ENCODE peak calls at places on chromosomes 13 and 19, in six cellular contexts. One of them, this sample, is unnamed.

GRCh38 chr13:94640676-94641075 is 39.0 kb downstream of the GPR180 start:
- DNase-seq in A549: no peak
- DNase-seq in NB4: no peak
- DNase-seq in K562: no peak
- DNase-seq in HepG2: no peak
- DNase-seq in GM12878: no peak
- DNase-seq in this sample: peak

GRCh38 chr19:8192227-8192820 is 16.8 kb upstream of the CERS4 start:
- DNase-seq in A549: no peak
- DNase-seq in NB4: no peak
- DNase-seq in K562: no peak
- DNase-seq in HepG2: no peak
- DNase-seq in GM12878: no peak
- DNase-seq in this sample: no peak

GRCh38 chr19:47411101-47411500 is 8.2 kb downstream of the MEIS3 start:
- DNase-seq in A549: no peak
- DNase-seq in NB4: no peak
- DNase-seq in K562: no peak
- DNase-seq in HepG2: no peak
- DNase-seq in GM12878: no peak
- DNase-seq in this sample: no peak

GRCh38 chr19:15248648-15249559 is 16.7 kb upstream of the EPHX3 start:
- DNase-seq in A549: peak
- DNase-seq in NB4: no peak
- DNase-seq in K562: no peak
- DNase-seq in HepG2: no peak
- DNase-seq in GM12878: no peak
- DNase-seq in this sample: peak

GRCh38 chr19:35388277-35389054 is 17.6 kb downstream of the GPR42 start:
- DNase-seq in A549: no peak
- DNase-seq in NB4: no peak
- DNase-seq in K562: no peak
- DNase-seq in HepG2: peak
- DNase-seq in GM12878: no peak
- DNase-seq in this sample: no peak

GRCh38 chr13:114151565-114152284 is 19.3 kb upstream of the RASA3 start:
- DNase-seq in A549: no peak
- DNase-seq in NB4: peak
- DNase-seq in K562: no peak
- DNase-seq in HepG2: no peak
- DNase-seq in GM12878: no peak
- DNase-seq in this sample: no peak

GRCh38 chr13:30932481-30933333 is at the start of gene TEX26:
- DNase-seq in A549: no peak
- DNase-seq in NB4: no peak
- DNase-seq in K562: no peak
- DNase-seq in HepG2: no peak
- DNase-seq in GM12878: no peak
- DNase-seq in this sample: peak

GRCh38 chr19:13401388-13401787 is 104.9 kb downstream of the CACNA1A start:
- DNase-seq in A549: peak
- DNase-seq in NB4: peak
- DNase-seq in K562: peak
- DNase-seq in HepG2: peak
- DNase-seq in GM12878: no peak
- DNase-seq in this sample: peak

GRCh38 chr13:48783181-48783630 is 129.5 kb downstream of the CYSLTR2 start:
- DNase-seq in A549: peak
- DNase-seq in NB4: peak
- DNase-seq in K562: no peak
- DNase-seq in HepG2: peak
- DNase-seq in GM12878: no peak
- DNase-seq in this sample: peak

GRCh38 chr13:40221460-40222201 is 444.8 kb downstream of the FOXO1 start:
- DNase-seq in A549: no peak
- DNase-seq in NB4: peak
- DNase-seq in K562: no peak
- DNase-seq in HepG2: peak
- DNase-seq in GM12878: no peak
- DNase-seq in this sample: no peak

GRCh38 chr13:98542568-98543379 is 34.1 kb downstream of the STK24 start:
- DNase-seq in A549: no peak
- DNase-seq in NB4: peak
- DNase-seq in K562: no peak
- DNase-seq in HepG2: no peak
- DNase-seq in GM12878: no peak
- DNase-seq in this sample: no peak

GRCh38 chr13:62320129-62320724 is 904.6 kb upstream of the PCDH20 start:
- DNase-seq in A549: peak
- DNase-seq in NB4: peak
- DNase-seq in K562: no peak
- DNase-seq in HepG2: peak
- DNase-seq in GM12878: peak
- DNase-seq in this sample: peak

GRCh38 chr13:40109324-40109958 is 454.0 kb downstream of the COG6 start:
- DNase-seq in A549: peak
- DNase-seq in NB4: peak
- DNase-seq in K562: no peak
- DNase-seq in HepG2: no peak
- DNase-seq in GM12878: no peak
- DNase-seq in this sample: no peak

GRCh38 chr19:2083174-2083854 is 12.8 kb downstream of the MOB3A start:
- DNase-seq in A549: no peak
- DNase-seq in NB4: peak
- DNase-seq in K562: no peak
- DNase-seq in HepG2: no peak
- DNase-seq in GM12878: no peak
- DNase-seq in this sample: no peak

GRCh38 chr19:17209126-17210036 is 5.8 kb upstream of the USE1 start:
- DNase-seq in A549: peak
- DNase-seq in NB4: peak
- DNase-seq in K562: peak
- DNase-seq in HepG2: no peak
- DNase-seq in GM12878: no peak
- DNase-seq in this sample: peak

GRCh38 chr19:18417250-18418033 is 1.8 kb upstream of the SSBP4 start:
- DNase-seq in A549: peak
- DNase-seq in NB4: peak
- DNase-seq in K562: peak
- DNase-seq in HepG2: peak
- DNase-seq in GM12878: no peak
- DNase-seq in this sample: peak

GRCh38 chr19:35141627-35142401 is 1.2 kb upstream of the FXYD7 start:
- DNase-seq in A549: no peak
- DNase-seq in NB4: no peak
- DNase-seq in K562: no peak
- DNase-seq in HepG2: no peak
- DNase-seq in GM12878: no peak
- DNase-seq in this sample: no peak

GRCh38 chr19:8209111-8209964 is at the start of gene CERS4:
- DNase-seq in A549: peak
- DNase-seq in NB4: peak
- DNase-seq in K562: peak
- DNase-seq in HepG2: peak
- DNase-seq in GM12878: no peak
- DNase-seq in this sample: no peak

GRCh38 chr19:538641-539428 is 5.0 kb upstream of the GZMM start:
- DNase-seq in A549: no peak
- DNase-seq in NB4: no peak
- DNase-seq in K562: no peak
- DNase-seq in HepG2: no peak
- DNase-seq in GM12878: no peak
- DNase-seq in this sample: no peak

GRCh38 chr19:16078311-16078758 is 2.0 kb downstream of the TPM4 start:
- DNase-seq in A549: peak
- DNase-seq in NB4: peak
- DNase-seq in K562: no peak
- DNase-seq in HepG2: no peak
- DNase-seq in GM12878: no peak
- DNase-seq in this sample: no peak

GRCh38 chr13:99993660-99994455 is 12.3 kb downstream of the ZIC2 start:
- DNase-seq in A549: no peak
- DNase-seq in NB4: no peak
- DNase-seq in K562: no peak
- DNase-seq in HepG2: no peak
- DNase-seq in GM12878: no peak
- DNase-seq in this sample: no peak

GRCh38 chr19:17848598-17849292 is 963 bp upstream of the JAK3 start:
- DNase-seq in A549: no peak
- DNase-seq in NB4: no peak
- DNase-seq in K562: no peak
- DNase-seq in HepG2: no peak
- DNase-seq in GM12878: no peak
- DNase-seq in this sample: no peak

GRCh38 chr19:47324502-47324901 is 7.5 kb upstream of the C5AR2 start:
- DNase-seq in A549: no peak
- DNase-seq in NB4: peak
- DNase-seq in K562: no peak
- DNase-seq in HepG2: no peak
- DNase-seq in GM12878: no peak
- DNase-seq in this sample: peak

GRCh38 chr13:73708393-73708985 is 425.7 kb downstream of the KLF12 start:
- DNase-seq in A549: peak
- DNase-seq in NB4: peak
- DNase-seq in K562: peak
- DNase-seq in HepG2: peak
- DNase-seq in GM12878: no peak
- DNase-seq in this sample: peak

GRCh38 chr19:39170398-39171231 is 26.1 kb upstream of the NCCRP1 start:
- DNase-seq in A549: no peak
- DNase-seq in NB4: no peak
- DNase-seq in K562: no peak
- DNase-seq in HepG2: peak
- DNase-seq in GM12878: no peak
- DNase-seq in this sample: no peak

GRCh38 chr19:4360641-4361151 is 17.3 kb downstream of the MPND start:
- DNase-seq in A549: no peak
- DNase-seq in NB4: no peak
- DNase-seq in K562: no peak
- DNase-seq in HepG2: no peak
- DNase-seq in GM12878: no peak
- DNase-seq in this sample: no peak

GRCh38 chr19:4362871-4363545 is 19.6 kb downstream of the MPND start:
- DNase-seq in A549: peak
- DNase-seq in NB4: no peak
- DNase-seq in K562: no peak
- DNase-seq in HepG2: no peak
- DNase-seq in GM12878: no peak
- DNase-seq in this sample: no peak

GRCh38 chr19:4361152-4362037 is 18.0 kb downstream of the MPND start:
- DNase-seq in A549: peak
- DNase-seq in NB4: no peak
- DNase-seq in K562: no peak
- DNase-seq in HepG2: no peak
- DNase-seq in GM12878: no peak
- DNase-seq in this sample: no peak

GRCh38 chr19:4363571-4364304 is 20.4 kb downstream of the MPND start:
- DNase-seq in A549: no peak
- DNase-seq in NB4: no peak
- DNase-seq in K562: no peak
- DNase-seq in HepG2: no peak
- DNase-seq in GM12878: no peak
- DNase-seq in this sample: no peak

GRCh38 chr19:4362038-4362828 is 18.9 kb downstream of the MPND start:
- DNase-seq in A549: no peak
- DNase-seq in NB4: no peak
- DNase-seq in K562: no peak
- DNase-seq in HepG2: no peak
- DNase-seq in GM12878: no peak
- DNase-seq in this sample: no peak
- TF ChIP-seq MYC in A549: no peak
- TF ChIP-seq MYC in NB4: no peak
- TF ChIP-seq MYC in K562: no peak
- TF ChIP-seq MYC in HepG2: no peak
- TF ChIP-seq MYC in GM12878: no peak
- TF ChIP-seq MYC in this sample: no peak

DNA sequence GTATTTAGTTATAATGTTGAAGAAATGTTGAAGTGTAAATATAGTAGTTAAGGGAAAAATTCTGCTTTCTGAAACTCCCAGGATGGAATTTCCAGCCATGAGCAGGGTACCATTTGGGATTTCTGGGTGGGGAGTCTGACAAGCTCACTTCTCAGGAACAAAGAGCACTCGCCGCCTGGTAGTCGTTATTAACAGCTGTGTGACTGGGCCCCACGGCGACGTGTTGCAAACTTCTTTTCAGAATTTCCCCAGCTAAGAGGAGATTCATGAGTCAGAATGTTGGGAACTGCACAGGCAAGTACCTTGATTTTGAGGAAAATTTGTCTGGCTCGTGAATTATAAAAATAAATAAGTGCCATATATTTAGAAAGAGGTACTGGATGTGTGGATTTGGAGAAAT is 103.7 kb downstream of the LACC1 start:
- DNase-seq in A549: no peak
- DNase-seq in NB4: no peak
- DNase-seq in K562: no peak
- DNase-seq in HepG2: no peak
- DNase-seq in GM12878: no peak
- DNase-seq in this sample: no peak
- TF ChIP-seq MYC in A549: no peak
- TF ChIP-seq MYC in NB4: no peak
- TF ChIP-seq MYC in K562: no peak
- TF ChIP-seq MYC in HepG2: no peak
- TF ChIP-seq MYC in GM12878: no peak
- TF ChIP-seq MYC in this sample: no peak

GRCh38 chr13:52158629-52159158 is 703 bp downstream of the NEK3 start:
- DNase-seq in A549: peak
- DNase-seq in NB4: peak
- DNase-seq in K562: peak
- DNase-seq in HepG2: no peak
- DNase-seq in GM12878: peak
- DNase-seq in this sample: peak
- TF ChIP-seq MYC in A549: no peak
- TF ChIP-seq MYC in NB4: no peak
- TF ChIP-seq MYC in K562: no peak
- TF ChIP-seq MYC in HepG2: no peak
- TF ChIP-seq MYC in GM12878: no peak
- TF ChIP-seq MYC in this sample: no peak

GRCh38 chr19:48524728-48525127 is 13.1 kb upstream of the LMTK3 start:
- DNase-seq in A549: no peak
- DNase-seq in NB4: no peak
- DNase-seq in K562: no peak
- DNase-seq in HepG2: no peak
- DNase-seq in GM12878: no peak
- DNase-seq in this sample: no peak

GRCh38 chr19:48530770-48531169 is 19.1 kb upstream of the LMTK3 start:
- DNase-seq in A549: no peak
- DNase-seq in NB4: no peak
- DNase-seq in K562: no peak
- DNase-seq in HepG2: no peak
- DNase-seq in GM12878: no peak
- DNase-seq in this sample: no peak

GRCh38 chr19:48529156-48529555 is 17.5 kb upstream of the LMTK3 start:
- DNase-seq in A549: peak
- DNase-seq in NB4: no peak
- DNase-seq in K562: no peak
- DNase-seq in HepG2: no peak
- DNase-seq in GM12878: no peak
- DNase-seq in this sample: no peak

GRCh38 chr19:48533770-48534169 is 18.2 kb upstream of the SULT2B1 start:
- DNase-seq in A549: no peak
- DNase-seq in NB4: peak
- DNase-seq in K562: no peak
- DNase-seq in HepG2: peak
- DNase-seq in GM12878: no peak
- DNase-seq in this sample: no peak

GRCh38 chr19:48530044-48530720 is 18.5 kb upstream of the LMTK3 start:
- DNase-seq in A549: no peak
- DNase-seq in NB4: no peak
- DNase-seq in K562: no peak
- DNase-seq in HepG2: no peak
- DNase-seq in GM12878: no peak
- DNase-seq in this sample: no peak
- TF ChIP-seq MYC in A549: no peak
- TF ChIP-seq MYC in NB4: no peak
- TF ChIP-seq MYC in K562: no peak
- TF ChIP-seq MYC in HepG2: no peak
- TF ChIP-seq MYC in GM12878: no peak
- TF ChIP-seq MYC in this sample: no peak